ENCODE peak calls at places on chromosome 14, in eight cellular contexts. L, T, R, J, E, B, Y and P are unnamed samples.

GRCh38 chr14:73713804-73714655 is at the start of gene PNMA1:
- DNase-seq in B (peak; percentile 96), J (peak; percentile 90), E (no peak), T (peak; percentile 95), R (peak; percentile 82), Y (no peak), L (peak; percentile 81), P (peak; percentile 96)

GRCh38 chr14:79325071-79325470 is 886.2 kb downstream of the DIO2 start:
- DNase-seq in L (no peak), E (no peak), Y (no peak), R (peak; percentile 4), J (no peak), B (no peak), T (no peak), P (no peak)

GRCh38 chr14:91369628-91370445 is 47.8 kb downstream of the CCDC88C start:
- DNase-seq in L (peak; percentile 62), T (no peak), E (no peak), B (peak; percentile 22), R (no peak), Y (no peak), J (no peak), P (no peak)

GRCh38 chr14:77799863-77800730 is at the start of gene ADCK1:
- DNase-seq in T (peak; percentile 93), L (peak; percentile 87), J (peak; percentile 88), Y (no peak), R (peak; percentile 88), E (peak; percentile 48), B (peak; percentile 90), P (peak; percentile 96)

GRCh38 chr14:99792551-99793212 is 531 bp upstream of the EML1 start:
- DNase-seq in B (peak; percentile 56), Y (no peak), T (peak; percentile 82), J (no peak), L (no peak), R (peak; percentile 16), E (no peak), P (peak; percentile 46)

GRCh38 chr14:78010688-78011087 is 159.5 kb upstream of the NRXN3 start:
- DNase-seq in B (no peak), E (no peak), T (no peak), R (no peak), Y (no peak), L (no peak), J (no peak), P (no peak)

GRCh38 chr14:77043177-77043983 is 14.9 kb upstream of the IRF2BPL start:
- DNase-seq in T (peak; percentile 89), Y (no peak), L (no peak), J (peak; percentile 56), B (peak; percentile 81), E (no peak), R (peak; percentile 49), P (peak; percentile 69)

GRCh38 chr14:91320266-91320665 is 75.8 kb upstream of the GPR68 start:
- DNase-seq in T (no peak), Y (no peak), J (no peak), E (no peak), B (no peak), L (no peak), R (no peak), P (no peak)

GRCh38 chr14:70139384-70139783 is 49.4 kb downstream of the SLC8A3 start:
- DNase-seq in B (no peak), Y (no peak), J (no peak), E (no peak), R (no peak), L (no peak), T (no peak), P (no peak)

GRCh38 chr14:50008562-50009355 is 107.6 kb downstream of the VCPKMT start:
- DNase-seq in Y (no peak), T (peak; percentile 21), R (peak; percentile 58), B (no peak), E (no peak), J (no peak), L (no peak), P (no peak)

GRCh38 chr14:92677087-92677668 is 71.2 kb downstream of the LGMN start:
- DNase-seq in B (no peak), T (peak; percentile 62), L (no peak), E (no peak), Y (no peak), J (no peak), R (no peak), P (no peak)

GRCh38 chr14:95394981-95395737 is 75.5 kb upstream of the CLMN start:
- DNase-seq in J (no peak), R (no peak), E (no peak), T (peak; percentile 25), Y (no peak), B (no peak), L (no peak), P (no peak)

GRCh38 chr14:103881927-103882281 is 34.5 kb upstream of the PPP1R13B start:
- DNase-seq in L (no peak), J (no peak), Y (no peak), R (no peak), T (no peak), B (no peak), E (no peak), P (no peak)

GRCh38 chr14:50544911-50545310 is 12.5 kb upstream of the MAP4K5 start:
- DNase-seq in J (no peak), Y (no peak), L (no peak), E (no peak), B (no peak), T (peak; percentile 66), R (no peak), P (no peak)

GRCh38 chr14:32607399-32607798 is 278.3 kb downstream of the AKAP6 start:
- DNase-seq in E (no peak), L (no peak), T (no peak), Y (no peak), R (no peak), J (no peak), B (no peak), P (no peak)

GRCh38 chr14:86712727-86713126 is 1182.8 kb downstream of the FLRT2 start:
- DNase-seq in Y (no peak), B (peak; percentile 20), L (no peak), R (no peak), E (no peak), J (no peak), T (no peak), P (no peak)

GRCh38 chr14:33754264-33754663 is 196.6 kb downstream of the EGLN3 start:
- DNase-seq in R (no peak), E (no peak), B (no peak), L (no peak), Y (no peak), J (no peak), T (no peak), P (no peak)

GRCh38 chr14:36478782-36479181 is 41.2 kb downstream of the NKX2-1 start:
- DNase-seq in Y (no peak), L (no peak), R (no peak), E (no peak), T (no peak), B (no peak), J (no peak), P (no peak)

GRCh38 chr14:61331992-61332657 is 10.7 kb downstream of the PRKCH start:
- DNase-seq in B (no peak), T (no peak), L (no peak), Y (no peak), E (no peak), J (no peak), R (no peak), P (no peak)

GRCh38 chr14:80403036-80403435 is 191.7 kb upstream of the DIO2 start:
- DNase-seq in Y (no peak), E (no peak), B (no peak), L (no peak), R (no peak), T (no peak), J (no peak), P (no peak)

GRCh38 chr14:88380405-88380804 is 5.1 kb upstream of the SPATA7 start:
- DNase-seq in J (no peak), B (peak; percentile 12), E (no peak), T (no peak), Y (no peak), R (peak; percentile 18), L (no peak), P (no peak)

GRCh38 chr14:47276931-47277330 is 398.5 kb downstream of the MDGA2 start:
- DNase-seq in E (no peak), R (no peak), T (no peak), L (no peak), Y (no peak), J (no peak), B (no peak), P (no peak)

GRCh38 chr14:100384819-100385813 is 62.0 kb downstream of the SLC25A47 start:
- DNase-seq in Y (no peak), R (peak; percentile 65), L (peak; percentile 65), E (no peak), J (no peak), B (peak; percentile 83), T (no peak), P (no peak)

DNA sequence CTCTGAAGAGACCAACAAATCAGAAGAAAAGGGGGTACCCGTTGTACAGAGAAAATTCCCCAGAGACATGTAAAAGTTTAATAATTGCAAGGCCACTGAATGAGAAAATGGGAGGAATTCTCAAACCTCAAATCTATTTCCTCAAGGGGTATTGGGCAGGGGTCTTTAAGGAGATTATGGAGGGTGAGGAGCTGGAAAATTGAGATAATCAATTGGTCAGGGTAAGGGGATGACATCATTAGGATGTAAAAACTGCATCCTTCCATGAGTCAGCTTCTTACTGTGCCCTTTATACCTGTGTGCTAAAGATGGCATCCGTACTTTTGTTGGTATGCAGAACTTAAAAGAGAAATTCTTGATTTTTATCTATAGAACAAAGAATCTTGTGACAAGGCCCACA is 641.5 kb downstream of the LRFN5 start:
- DNase-seq in Y (no peak), R (no peak), E (no peak), J (no peak), B (no peak), L (no peak), T (no peak), P (no peak)
- H3K9me3 ChIP-seq in Y (no peaks in the 10 kb centered on the region), R (no peaks in the 10 kb centered on the region), E (no peaks in the 10 kb centered on the region), J (no peaks in the 10 kb centered on the region), B (peaks cover 10% of the 10 kb centered on the region), L (no peaks in the 10 kb centered on the region), T (no peaks in the 10 kb centered on the region), P (no peaks in the 10 kb centered on the region)

DNA sequence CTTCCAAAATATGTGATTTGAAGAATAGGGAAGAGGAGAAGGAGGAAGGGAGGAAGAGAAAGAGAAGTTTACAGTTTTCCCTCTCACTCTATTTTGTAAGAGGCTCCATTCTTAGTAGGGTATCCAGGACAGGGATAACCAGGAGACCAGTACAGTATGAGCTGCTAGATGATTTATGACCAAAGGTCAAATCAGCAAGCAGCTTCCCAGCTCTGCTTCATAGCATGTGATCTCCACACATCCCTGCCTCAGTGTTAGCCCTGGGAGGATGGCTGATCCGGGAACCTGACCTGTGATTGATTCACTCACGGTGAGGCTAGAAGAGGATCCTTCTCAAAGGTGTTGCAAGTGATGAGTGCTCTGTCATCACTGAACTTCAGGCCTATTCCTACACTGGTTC is 16.6 kb downstream of the RDH12 start:
- DNase-seq in R (no peak), J (no peak), T (no peak), E (no peak), Y (no peak), B (no peak), L (peak; percentile 34), P (no peak)
- H3K4me1 ChIP-seq in R (peaks cover 4% of the 10 kb centered on the region), J (peaks cover 8% of the 10 kb centered on the region), T (peaks cover 7% of the 10 kb centered on the region), E (peaks cover 16% of the 10 kb centered on the region), Y (no peaks in the 10 kb centered on the region), B (peaks cover 16% of the 10 kb centered on the region), L (no peaks in the 10 kb centered on the region), P (peaks cover 3% of the 10 kb centered on the region)

GRCh38 chr14:22978873-22979671 is 3.3 kb downstream of the AJUBA start:
- DNase-seq in B (no peak), J (no peak), R (no peak), E (no peak), L (peak; percentile 27), T (no peak), Y (no peak), P (no peak)
- H3K4me3 ChIP-seq in B (no peak overlapping the region), J (no peak overlapping the region), R (peak overlapping the region; percentile 89), E (peak overlapping the region; percentile 92), L (no peak overlapping the region), T (no peak overlapping the region), Y (peak overlapping the region; percentile 66), P (no peak overlapping the region)

GRCh38 chr14:28361486-28361885 is 405.1 kb upstream of the FOXG1 start:
- DNase-seq in L (no peak), E (no peak), Y (no peak), J (no peak), R (peak; percentile 10), T (no peak), B (no peak), P (no peak)
- H3K9me3 ChIP-seq in L (no peaks in the 10 kb centered on the region), E (peaks cover 9% of the 10 kb centered on the region), Y (peaks cover 5% of the 10 kb centered on the region), J (no peaks in the 10 kb centered on the region), R (peaks cover 30% of the 10 kb centered on the region), T (no peaks in the 10 kb centered on the region), B (peaks cover 21% of the 10 kb centered on the region), P (no peaks in the 10 kb centered on the region)